ENCODE peak calls at places on chromosomes 16 and 17, in four cellular contexts. One of them, this sample, is unnamed.

GRCh38 chr16:28875134-28876015 is 2.9 kb upstream of the ATP2A1 start:
- DNase-seq in K562: no peak
- DNase-seq in HepG2: no peak
- DNase-seq in WTC11: no peak
- DNase-seq in this sample: no peak

GRCh38 chr17:75679706-75680201 is 12.6 kb downstream of the SAP30BP start:
- DNase-seq in K562: no peak
- DNase-seq in WTC11: no peak
- DNase-seq in HepG2: no peak
- DNase-seq in this sample: no peak

GRCh38 chr17:76537288-76537577 is 276 bp downstream of the CYGB start:
- DNase-seq in K562: no peak
- DNase-seq in WTC11: peak; percentile 44
- DNase-seq in HepG2: no peak
- DNase-seq in this sample: no peak

GRCh38 chr16:57556941-57557541 is 14.6 kb downstream of the ADGRG5 start:
- DNase-seq in K562: no peak
- DNase-seq in HepG2: no peak
- DNase-seq in WTC11: no peak
- DNase-seq in this sample: no peak

GRCh38 chr17:63932008-63932561 is at the start of gene CD79B:
- DNase-seq in K562: no peak
- DNase-seq in WTC11: no peak
- DNase-seq in HepG2: no peak
- DNase-seq in this sample: no peak

GRCh38 chr17:78933959-78934568 is 8.9 kb upstream of the TIMP2 start:
- DNase-seq in WTC11: peak; percentile 44
- DNase-seq in K562: no peak
- DNase-seq in HepG2: peak; percentile 77
- DNase-seq in this sample: peak; percentile 67

GRCh38 chr17:79243996-79244395 is 169.4 kb downstream of the ENGASE start:
- DNase-seq in HepG2: no peak
- DNase-seq in WTC11: no peak
- DNase-seq in K562: no peak
- DNase-seq in this sample: no peak

GRCh38 chr16:27229891-27230470 is 26.7 kb downstream of the KDM8 start:
- DNase-seq in K562: no peak
- DNase-seq in WTC11: no peak
- DNase-seq in HepG2: no peak
- DNase-seq in this sample: no peak

GRCh38 chr17:12624221-12624620 is 41.5 kb upstream of the MYOCD start:
- DNase-seq in K562: no peak
- DNase-seq in HepG2: no peak
- DNase-seq in WTC11: no peak
- DNase-seq in this sample: no peak

GRCh38 chr17:43018008-43018853 is 4.0 kb downstream of the VAT1 start:
- DNase-seq in HepG2: no peak
- DNase-seq in K562: no peak
- DNase-seq in WTC11: no peak
- DNase-seq in this sample: no peak

GRCh38 chr17:3029213-3029913 is 34.0 kb downstream of the OR1D5 start:
- DNase-seq in WTC11: no peak
- DNase-seq in HepG2: no peak
- DNase-seq in K562: no peak
- DNase-seq in this sample: no peak

GRCh38 chr17:75406222-75406615 is 741 bp upstream of the GRB2 start:
- DNase-seq in WTC11: no peak
- DNase-seq in HepG2: no peak
- DNase-seq in K562: no peak
- DNase-seq in this sample: no peak

GRCh38 chr16:23304620-23305019 is 2.5 kb downstream of the SCNN1B start:
- DNase-seq in WTC11: no peak
- DNase-seq in K562: no peak
- DNase-seq in HepG2: no peak
- DNase-seq in this sample: no peak

GRCh38 chr16:50925758-50926357 is 184.0 kb downstream of the CYLD start:
- DNase-seq in HepG2: no peak
- DNase-seq in WTC11: no peak
- DNase-seq in K562: no peak
- DNase-seq in this sample: no peak

GRCh38 chr17:72719582-72720493 is 372.6 kb downstream of the SLC39A11 start:
- DNase-seq in HepG2: no peak
- DNase-seq in K562: no peak
- DNase-seq in WTC11: no peak
- DNase-seq in this sample: no peak

GRCh38 chr17:68592667-68593330 is 8.4 kb downstream of the FAM20A start:
- DNase-seq in K562: no peak
- DNase-seq in WTC11: no peak
- DNase-seq in HepG2: no peak
- DNase-seq in this sample: no peak

GRCh38 chr17:37607637-37608368 is 1.4 kb downstream of the SYNRG start:
- DNase-seq in K562: no peak
- DNase-seq in WTC11: no peak
- DNase-seq in HepG2: no peak
- DNase-seq in this sample: no peak

GRCh38 chr16:50024207-50024606 is 818 bp upstream of the CNEP1R1 start:
- DNase-seq in WTC11: no peak
- DNase-seq in HepG2: no peak
- DNase-seq in K562: no peak
- DNase-seq in this sample: no peak

GRCh38 chr17:491086-492014 is 138.7 kb upstream of the RPH3AL start:
- DNase-seq in HepG2: peak; percentile 51
- DNase-seq in K562: peak; percentile 73
- DNase-seq in WTC11: peak; percentile 58
- DNase-seq in this sample: peak; percentile 61

GRCh38 chr17:80872999-80873951 is 118.4 kb upstream of the CHMP6 start:
- DNase-seq in K562: no peak
- DNase-seq in HepG2: no peak
- DNase-seq in WTC11: peak; percentile 68
- DNase-seq in this sample: no peak

GRCh38 chr16:69064164-69064563 is 41.3 kb upstream of the HAS3 start:
- DNase-seq in WTC11: no peak
- DNase-seq in K562: no peak
- DNase-seq in HepG2: no peak
- DNase-seq in this sample: no peak

GRCh38 chr16:11367483-11367906 is 22.2 kb downstream of the RMI2 start:
- DNase-seq in K562: peak; percentile 13
- DNase-seq in WTC11: no peak
- DNase-seq in HepG2: no peak
- DNase-seq in this sample: no peak

GRCh38 chr16:87834668-87835473 is 34.4 kb downstream of the SLC7A5 start:
- DNase-seq in K562: no peak
- DNase-seq in WTC11: no peak
- DNase-seq in HepG2: no peak
- DNase-seq in this sample: no peak

GRCh38 chr16:84553873-84554399 is 49.5 kb upstream of the MEAK7 start:
- DNase-seq in WTC11: no peak
- DNase-seq in K562: no peak
- DNase-seq in HepG2: no peak
- DNase-seq in this sample: no peak

GRCh38 chr16:48965391-48965790 is 316.2 kb downstream of the CBLN1 start:
- DNase-seq in WTC11: no peak
- DNase-seq in K562: no peak
- DNase-seq in HepG2: no peak
- DNase-seq in this sample: no peak

GRCh38 chr16:24677388-24677787 is 52.1 kb upstream of the TNRC6A start:
- DNase-seq in K562: no peak
- DNase-seq in HepG2: no peak
- DNase-seq in WTC11: no peak
- DNase-seq in this sample: no peak

GRCh38 chr16:31219154-31219741 is 2.3 kb upstream of the PYDC1 start:
- DNase-seq in K562: peak; percentile 2
- DNase-seq in WTC11: no peak
- DNase-seq in HepG2: no peak
- DNase-seq in this sample: peak; percentile 2
- TF ChIP-seq ELF4 in K562: no peak
- TF ChIP-seq ELF4 in WTC11: no peak
- TF ChIP-seq ELF4 in HepG2: no peak
- TF ChIP-seq ELF4 in this sample: no peak

DNA sequence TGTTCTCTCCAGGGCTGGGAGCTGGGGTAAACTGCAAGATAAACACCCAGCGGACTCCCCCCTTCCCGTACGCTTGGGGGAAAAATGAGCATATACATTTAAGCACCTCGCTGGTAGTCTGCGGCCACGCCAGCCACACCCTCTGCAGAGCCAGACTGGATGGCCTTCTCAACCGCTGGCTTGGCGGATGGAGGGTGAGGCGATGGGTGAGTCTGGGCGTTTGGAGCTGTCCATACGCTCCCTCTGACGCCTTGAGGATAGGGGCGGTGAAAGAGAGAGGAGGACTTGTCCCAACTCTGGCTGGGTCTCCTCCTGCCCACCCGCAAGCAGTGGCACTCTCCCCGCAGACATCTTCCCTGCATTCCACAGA is 1.0 kb downstream of the ITGA3 start:
- DNase-seq in K562: no peak
- DNase-seq in WTC11: peak; percentile 41
- DNase-seq in HepG2: no peak
- DNase-seq in this sample: no peak
- TF ChIP-seq ELF4 in K562: no peak
- TF ChIP-seq ELF4 in WTC11: no peak
- TF ChIP-seq ELF4 in HepG2: no peak
- TF ChIP-seq ELF4 in this sample: no peak

GRCh38 chr16:79911660-79912059 is 311.1 kb upstream of the MAF start:
- DNase-seq in K562: no peak
- DNase-seq in WTC11: no peak
- DNase-seq in HepG2: no peak
- DNase-seq in this sample: no peak
- TF ChIP-seq ELF4 in K562: no peak
- TF ChIP-seq ELF4 in WTC11: no peak
- TF ChIP-seq ELF4 in HepG2: no peak
- TF ChIP-seq ELF4 in this sample: no peak

GRCh38 chr17:58335779-58336455 is 7.3 kb upstream of the TSPOAP1 start:
- DNase-seq in WTC11: no peak
- DNase-seq in HepG2: peak; percentile 63
- DNase-seq in K562: no peak
- DNase-seq in this sample: no peak
- TF ChIP-seq ELF4 in WTC11: no peak
- TF ChIP-seq ELF4 in HepG2: no peak
- TF ChIP-seq ELF4 in K562: peak; percentile 78
- TF ChIP-seq ELF4 in this sample: no peak

GRCh38 chr17:40765657-40766056 is 6.3 kb downstream of the KRT26 start:
- DNase-seq in WTC11: no peak
- DNase-seq in HepG2: no peak
- DNase-seq in K562: no peak
- DNase-seq in this sample: no peak
- TF ChIP-seq ELF4 in WTC11: no peak
- TF ChIP-seq ELF4 in HepG2: no peak
- TF ChIP-seq ELF4 in K562: no peak
- TF ChIP-seq ELF4 in this sample: no peak